ENCODE peak calls at places on chromosomes 16 and 17, in five cellular contexts. C is DND-41; R is activated CD4-positive, alpha-beta T cell treated with anti-CD3 and anti-CD28 coated beads for 48 hours; S is colonic mucosa; O is activated T-helper 1 cell treated with anti-CD3 and anti-CD28 coated beads, Interleukin-12 subunit alpha, Interleukin-12 subunit beta, Interleukin-2, Interleukin-4 antibody, amounts not matched to agents 30 ng/mL and 10 ng/mL and 1 ng/mL, durations not matched to agents 14 hours and 24 hours and 36 hours. H is an unnamed sample.

GRCh38 chr16:3736116-3736515 is 18.8 kb upstream of the TRAP1 start:
- DNase-seq in S (no peak), R (no peak), C (no peak), O (no peak), H (no peak)

GRCh38 chr17:27608330-27609230 is 22.4 kb upstream of the LGALS9 start:
- DNase-seq in S (no peak), R (peak; percentile 34), O (no peak), C (no peak), H (no peak)

GRCh38 chr17:65711671-65712276 is 150.3 kb upstream of the AXIN2 start:
- DNase-seq in R (no peak), S (no peak), C (no peak), O (no peak), H (peak; percentile 66)

GRCh38 chr17:42581744-42582270 is 4.3 kb upstream of the PSMC3IP start:
- DNase-seq in R (no peak), C (no peak), S (no peak), O (no peak), H (no peak)

GRCh38 chr16:19697756-19698318 is 20.2 kb downstream of the KNOP1 start:
- DNase-seq in C (no peak), O (no peak), R (no peak), S (peak; percentile 63), H (peak; percentile 78)

GRCh38 chr16:399278-400019 is 2.2 kb upstream of the DECR2 start:
- DNase-seq in O (no peak), R (no peak), C (no peak), S (no peak), H (no peak)

GRCh38 chr17:21525464-21526130 is 149.4 kb downstream of the KCNJ12 start:
- DNase-seq in C (no peak), R (no peak), S (no peak), O (no peak), H (peak; percentile 19)

GRCh38 chr16:86357950-86358349 is 152.4 kb upstream of the FOXF1 start:
- DNase-seq in R (no peak), C (no peak), O (no peak), S (no peak), H (no peak)

GRCh38 chr17:67574658-67575293 is 143.0 kb upstream of the NOL11 start:
- DNase-seq in C (no peak), O (no peak), S (no peak), R (no peak), H (no peak)

GRCh38 chr17:38674013-38674748 is 576 bp downstream of the EPOP start:
- DNase-seq in O (peak; percentile 28), R (peak; percentile 52), C (peak; percentile 35), S (no peak), H (no peak)

GRCh38 chr17:48024149-48025039 is 13.2 kb downstream of the COPZ2 start:
- DNase-seq in C (no peak), S (peak; percentile 84), O (no peak), R (peak; percentile 54), H (no peak)

GRCh38 chr16:49362230-49362629 is 11.4 kb upstream of the C16orf78 start:
- DNase-seq in R (no peak), O (no peak), S (no peak), C (no peak), H (no peak)

GRCh38 chr16:30066882-30067583 is 1.5 kb downstream of the ALDOA start:
- DNase-seq in R (no peak), C (no peak), O (no peak), S (peak; percentile 62), H (peak; percentile 40)

GRCh38 chr16:89291776-89292175 is 74.3 kb downstream of the ZNF778 start:
- DNase-seq in C (no peak), R (no peak), O (no peak), S (no peak), H (no peak)

GRCh38 chr17:45677770-45678169 is 106.3 kb upstream of the CRHR1 start:
- DNase-seq in C (no peak), R (no peak), O (no peak), S (no peak), H (no peak)

GRCh38 chr16:57941016-57941656 is 29.8 kb downstream of the CNGB1 start:
- DNase-seq in R (no peak), O (no peak), C (no peak), S (peak; percentile 34), H (peak; percentile 7)

GRCh38 chr16:79466111-79466510 is 134.4 kb downstream of the MAF start:
- DNase-seq in R (no peak), O (no peak), C (no peak), S (no peak), H (no peak)

GRCh38 chr16:28950648-28951409 is at the start of gene NFATC2IP:
- DNase-seq in C (peak; percentile 100), R (peak; percentile 100), O (peak; percentile 99), S (peak; percentile 100), H (peak; percentile 100)

GRCh38 chr16:4882261-4882632 is 35.0 kb downstream of the UBN1 start:
- DNase-seq in O (no peak), R (no peak), C (no peak), S (no peak), H (no peak)

GRCh38 chr17:46777943-46778915 is 40.3 kb downstream of the WNT3 start:
- DNase-seq in O (no peak), R (no peak), S (no peak), C (no peak), H (no peak)

H was measured in small intestine.